ENCODE peak calls at places on chromosomes 7 and 10, in six cellular contexts. W is cardiac fibroblast, M is suprapubic skin, Y is A549, Z is fibroblast of villous mesenchyme, P is GM23338. R is an unnamed sample.

GRCh38 chr10:119250641-119251314 is 43.4 kb downstream of the GRK5 start:
- DNase-seq in W (peak; percentile 94), M (no peak), Y (peak; percentile 66), Z (peak; percentile 93), P (no peak), R (peak; percentile 83)

GRCh38 chr10:76428541-76429330 is 997.3 kb downstream of the LRMDA start:
- DNase-seq in W (peak; percentile 91), M (no peak), Y (peak; percentile 17), Z (peak; percentile 90), P (peak; percentile 18), R (peak; percentile 61)

GRCh38 chr10:78559514-78560392 is 509.0 kb upstream of the ZMIZ1 start:
- DNase-seq in W (no peak), M (no peak), Y (no peak), Z (no peak), P (peak; percentile 29), R (no peak)

GRCh38 chr7:41315764-41316163 is 387.1 kb downstream of the INHBA start:
- DNase-seq in W (no peak), M (no peak), Y (no peak), Z (no peak), P (peak; percentile 66), R (no peak)

GRCh38 chr10:42630537-42631134 is 7.7 kb downstream of the ZNF33B start:
- DNase-seq in W (no peak), M (no peak), Y (no peak), Z (no peak), P (no peak), R (no peak)

GRCh38 chr7:112487938-112488575 is 7.3 kb downstream of the LSMEM1 start:
- DNase-seq in W (no peak), M (no peak), Y (no peak), Z (no peak), P (no peak), R (no peak)

GRCh38 chr10:6753644-6754043 is 173.6 kb upstream of the PRKCQ start:
- DNase-seq in W (no peak), M (no peak), Y (no peak), Z (no peak), P (peak; percentile 69), R (no peak)

GRCh38 chr10:680146-680545 is 9.3 kb downstream of the DIP2C start:
- DNase-seq in W (no peak), M (no peak), Y (no peak), Z (no peak), P (no peak), R (no peak)

GRCh38 chr7:70668606-70669358 is 463.2 kb upstream of the GALNT17 start:
- DNase-seq in W (no peak), M (no peak), Y (no peak), Z (no peak), P (peak; percentile 28), R (no peak)

GRCh38 chr10:33334839-33335549 is 527 bp upstream of the NRP1 start:
- DNase-seq in W (peak; percentile 91), M (peak; percentile 86), Y (peak; percentile 88), Z (peak; percentile 93), P (peak; percentile 77), R (peak; percentile 91)

GRCh38 chr10:117514971-117515370 is 27.6 kb upstream of the EMX2 start:
- DNase-seq in W (no peak), M (peak; percentile 5), Y (no peak), Z (no peak), P (no peak), R (no peak)

GRCh38 chr7:137882261-137882668 is 35.5 kb upstream of the DGKI start:
- DNase-seq in W (peak; percentile 99), M (no peak), Y (peak; percentile 74), Z (peak; percentile 90), P (no peak), R (peak; percentile 81)

GRCh38 chr10:12337973-12338372 is 11.4 kb upstream of the CAMK1D start:
- DNase-seq in W (no peak), M (no peak), Y (no peak), Z (no peak), P (no peak), R (no peak)

GRCh38 chr10:124342136-124342820 is 76.4 kb downstream of the OAT start:
- DNase-seq in W (no peak), M (peak; percentile 52), Y (no peak), Z (no peak), P (no peak), R (no peak)

GRCh38 chr10:71974489-71975011 is 10.4 kb downstream of the CHST3 start:
- DNase-seq in W (peak; percentile 73), M (no peak), Y (peak; percentile 84), Z (no peak), P (no peak), R (no peak)

GRCh38 chr7:151051108-151051507 is 2.8 kb downstream of the ASIC3 start:
- DNase-seq in W (peak; percentile 69), M (no peak), Y (no peak), Z (peak; percentile 84), P (peak; percentile 95), R (no peak)

GRCh38 chr7:43568529-43568928 is 14.4 kb upstream of the STK17A start:
- DNase-seq in W (peak; percentile 95), M (no peak), Y (no peak), Z (no peak), P (no peak), R (no peak)

GRCh38 chr10:72695496-72695895 is 3.6 kb downstream of the MCU start:
- DNase-seq in W (no peak), M (no peak), Y (no peak), Z (no peak), P (no peak), R (no peak)

GRCh38 chr10:94138391-94138790 is 144.7 kb downstream of the PLCE1 start:
- DNase-seq in W (peak; percentile 48), M (no peak), Y (no peak), Z (peak; percentile 18), P (no peak), R (no peak)

GRCh38 chr10:11012476-11012875 is 5.2 kb upstream of the CELF2 start:
- DNase-seq in W (no peak), M (no peak), Y (no peak), Z (no peak), P (no peak), R (no peak)

GRCh38 chr10:78433063-78433717 is 399.5 kb downstream of the RPS24 start:
- DNase-seq in W (no peak), M (no peak), Y (no peak), Z (no peak), P (no peak), R (no peak)

GRCh38 chr10:119461380-119461779 is 81.1 kb downstream of the RGS10 start:
- DNase-seq in W (no peak), M (no peak), Y (no peak), Z (no peak), P (no peak), R (no peak)

GRCh38 chr7:32222251-32222900 is 152.2 kb upstream of the PDE1C start:
- DNase-seq in W (no peak), M (no peak), Y (no peak), Z (no peak), P (no peak), R (no peak)

GRCh38 chr7:74344128-74344496 is 54.9 kb downstream of the CLIP2 start:
- DNase-seq in W (peak; percentile 61), M (no peak), Y (peak; percentile 49), Z (no peak), P (no peak), R (no peak)

GRCh38 chr7:24702674-24703235 is 54.5 kb downstream of the GSDME start:
- DNase-seq in W (no peak), M (no peak), Y (no peak), Z (no peak), P (no peak), R (peak; percentile 19)

GRCh38 chr7:47483604-47484273 is 98.2 kb downstream of the TNS3 start:
- DNase-seq in W (peak; percentile 34), M (no peak), Y (no peak), Z (peak; percentile 75), P (peak; percentile 47), R (no peak)
- TF ChIP-seq CTCF in W (peak; percentile 17), M (no peak), Y (peak; percentile 18), Z (peak; percentile 41), P (peak; percentile 72), R (peak; percentile 11)

DNA sequence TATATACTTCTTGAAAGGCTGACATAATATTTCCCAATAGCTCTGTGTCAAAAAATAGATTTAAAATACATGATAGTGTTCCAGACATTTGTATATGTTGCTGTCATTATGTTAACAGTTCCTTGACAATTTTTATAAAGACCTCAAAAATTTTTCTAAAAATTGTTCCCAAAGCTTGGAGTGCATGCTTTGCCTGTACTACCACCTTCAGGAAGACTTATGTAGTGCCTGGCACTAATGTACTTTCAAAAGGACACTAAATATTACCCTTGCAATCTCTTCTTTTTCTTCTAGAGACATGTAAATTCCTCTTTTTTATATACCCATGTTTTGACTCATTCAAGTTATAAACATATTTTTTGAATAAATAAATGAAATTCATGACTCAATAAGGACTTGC is 48.0 kb upstream of the SP8 start:
- DNase-seq in W (no peak), M (no peak), Y (no peak), Z (no peak), P (peak; percentile 30), R (no peak)
- TF ChIP-seq CTCF in W (no peak), M (peak; percentile 12), Y (no peak), Z (no peak), P (peak; percentile 75), R (no peak)

GRCh38 chr7:121960678-121961461 is 87.9 kb downstream of the PTPRZ1 start:
- DNase-seq in W (peak; percentile 86), M (no peak), Y (peak; percentile 4), Z (peak; percentile 11), P (no peak), R (peak; percentile 24)

GRCh38 chr7:121961491-121961890 is 88.5 kb downstream of the PTPRZ1 start:
- DNase-seq in W (no peak), M (no peak), Y (no peak), Z (no peak), P (no peak), R (no peak)

GRCh38 chr7:121966538-121967332 is 93.8 kb downstream of the PTPRZ1 start:
- DNase-seq in W (no peak), M (no peak), Y (no peak), Z (no peak), P (no peak), R (no peak)
- TF ChIP-seq CTCF in W (no peak), M (no peak), Y (no peak), Z (no peak), P (no peak), R (no peak)

GRCh38 chr10:99873846-99874245 is 91.4 kb downstream of the ABCC2 start:
- DNase-seq in W (no peak), M (no peak), Y (no peak), Z (no peak), P (no peak), R (no peak)

GRCh38 chr10:99870051-99870730 is 87.8 kb downstream of the ABCC2 start:
- DNase-seq in W (no peak), M (no peak), Y (no peak), Z (no peak), P (no peak), R (no peak)

GRCh38 chr10:99872367-99873162 is 90.1 kb downstream of the ABCC2 start:
- DNase-seq in W (peak; percentile 50), M (no peak), Y (peak; percentile 26), Z (peak; percentile 46), P (no peak), R (no peak)

GRCh38 chr10:99874341-99875085 is 92.1 kb downstream of the ABCC2 start:
- DNase-seq in W (no peak), M (no peak), Y (no peak), Z (no peak), P (no peak), R (no peak)

DNA sequence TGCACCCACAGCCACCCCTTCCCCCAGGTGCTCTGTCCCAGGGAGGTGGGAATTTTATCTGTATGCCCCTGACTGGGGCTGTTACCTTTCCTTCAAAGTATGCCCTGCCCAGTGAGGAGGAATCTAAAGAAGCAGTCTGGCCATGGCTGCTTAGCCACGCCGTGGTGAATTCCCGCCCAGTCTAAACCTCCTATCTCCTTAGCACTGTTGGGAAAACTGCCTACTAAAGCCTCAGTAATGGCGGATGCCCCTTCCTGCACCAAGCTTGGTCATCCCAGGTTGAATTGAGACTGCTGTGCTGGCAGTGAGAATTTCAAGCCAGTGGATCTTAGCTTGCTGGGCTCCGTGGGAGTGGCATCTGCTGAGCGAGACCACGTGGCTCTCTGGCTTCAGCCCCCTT is 87.1 kb downstream of the ABCC2 start:
- DNase-seq in W (no peak), M (no peak), Y (no peak), Z (no peak), P (no peak), R (no peak)
- TF ChIP-seq CTCF in W (no peak), M (no peak), Y (no peak), Z (no peak), P (no peak), R (no peak)

R was measured in AG09319.